ENCODE peak calls at places on chromosomes 2 and 18, in ten cellular contexts. One of them, this sample, is unnamed.

GRCh38 chr2:179336782-179337534 is 72.3 kb upstream of the SESTD1 start:
- DNase-seq in AG04449: no peak
- DNase-seq in CD8-positive, alpha-beta memory T cell: no peak
- DNase-seq in activated CD4-positive, alpha-beta T cell treated with anti-CD3 and anti-CD28 coated beads for 4 hours: no peak
- DNase-seq in GM10248: no peak
- DNase-seq in GM23338: no peak
- DNase-seq in effector CD8-positive, alpha-beta T cell: no peak
- DNase-seq in epithelial cell of esophagus: no peak
- DNase-seq in B cell: no peak
- DNase-seq in dorsolateral prefrontal cortex: no peak
- DNase-seq in this sample: no peak

GRCh38 chr18:71850602-71851001 is 693.5 kb downstream of the CBLN2 start:
- DNase-seq in epithelial cell of esophagus: no peak
- DNase-seq in AG04449: no peak
- DNase-seq in GM10248: no peak
- DNase-seq in activated CD4-positive, alpha-beta T cell treated with anti-CD3 and anti-CD28 coated beads for 4 hours: no peak
- DNase-seq in effector CD8-positive, alpha-beta T cell: no peak
- DNase-seq in CD8-positive, alpha-beta memory T cell: no peak
- DNase-seq in dorsolateral prefrontal cortex: no peak
- DNase-seq in B cell: no peak
- DNase-seq in GM23338: no peak
- DNase-seq in this sample: no peak

GRCh38 chr2:88880441-88880953 is 189.0 kb downstream of the RPIA start:
- DNase-seq in GM10248: no peak
- DNase-seq in effector CD8-positive, alpha-beta T cell: no peak
- DNase-seq in GM23338: peak
- DNase-seq in B cell: peak
- DNase-seq in CD8-positive, alpha-beta memory T cell: no peak
- DNase-seq in activated CD4-positive, alpha-beta T cell treated with anti-CD3 and anti-CD28 coated beads for 4 hours: no peak
- DNase-seq in epithelial cell of esophagus: peak
- DNase-seq in AG04449: no peak
- DNase-seq in dorsolateral prefrontal cortex: peak
- DNase-seq in this sample: no peak

GRCh38 chr18:50947899-50948298 is 19.9 kb upstream of the ELAC1 start:
- DNase-seq in CD8-positive, alpha-beta memory T cell: no peak
- DNase-seq in activated CD4-positive, alpha-beta T cell treated with anti-CD3 and anti-CD28 coated beads for 4 hours: no peak
- DNase-seq in AG04449: no peak
- DNase-seq in GM10248: no peak
- DNase-seq in effector CD8-positive, alpha-beta T cell: no peak
- DNase-seq in B cell: no peak
- DNase-seq in epithelial cell of esophagus: peak
- DNase-seq in dorsolateral prefrontal cortex: no peak
- DNase-seq in GM23338: no peak
- DNase-seq in this sample: no peak

GRCh38 chr2:104572856-104573255 is 281.1 kb upstream of the POU3F3 start:
- DNase-seq in GM23338: no peak
- DNase-seq in B cell: no peak
- DNase-seq in activated CD4-positive, alpha-beta T cell treated with anti-CD3 and anti-CD28 coated beads for 4 hours: no peak
- DNase-seq in AG04449: no peak
- DNase-seq in epithelial cell of esophagus: no peak
- DNase-seq in effector CD8-positive, alpha-beta T cell: no peak
- DNase-seq in CD8-positive, alpha-beta memory T cell: no peak
- DNase-seq in dorsolateral prefrontal cortex: no peak
- DNase-seq in GM10248: no peak
- DNase-seq in this sample: no peak

GRCh38 chr2:182942756-182943155 is 76.3 kb upstream of the FRZB start:
- DNase-seq in effector CD8-positive, alpha-beta T cell: no peak
- DNase-seq in B cell: no peak
- DNase-seq in activated CD4-positive, alpha-beta T cell treated with anti-CD3 and anti-CD28 coated beads for 4 hours: no peak
- DNase-seq in CD8-positive, alpha-beta memory T cell: no peak
- DNase-seq in GM10248: no peak
- DNase-seq in GM23338: no peak
- DNase-seq in epithelial cell of esophagus: no peak
- DNase-seq in AG04449: no peak
- DNase-seq in dorsolateral prefrontal cortex: no peak
- DNase-seq in this sample: no peak

GRCh38 chr2:109481599-109481998 is 132.2 kb downstream of the SEPTIN10 start:
- DNase-seq in GM23338: no peak
- DNase-seq in effector CD8-positive, alpha-beta T cell: no peak
- DNase-seq in dorsolateral prefrontal cortex: no peak
- DNase-seq in GM10248: no peak
- DNase-seq in activated CD4-positive, alpha-beta T cell treated with anti-CD3 and anti-CD28 coated beads for 4 hours: no peak
- DNase-seq in CD8-positive, alpha-beta memory T cell: no peak
- DNase-seq in B cell: no peak
- DNase-seq in epithelial cell of esophagus: no peak
- DNase-seq in AG04449: no peak
- DNase-seq in this sample: no peak

GRCh38 chr18:26455639-26456038 is 92.7 kb downstream of the KCTD1 start:
- DNase-seq in CD8-positive, alpha-beta memory T cell: no peak
- DNase-seq in B cell: no peak
- DNase-seq in GM10248: no peak
- DNase-seq in AG04449: no peak
- DNase-seq in activated CD4-positive, alpha-beta T cell treated with anti-CD3 and anti-CD28 coated beads for 4 hours: no peak
- DNase-seq in dorsolateral prefrontal cortex: no peak
- DNase-seq in GM23338: no peak
- DNase-seq in effector CD8-positive, alpha-beta T cell: no peak
- DNase-seq in epithelial cell of esophagus: no peak
- DNase-seq in this sample: no peak

GRCh38 chr2:189124175-189124574 is 55.4 kb downstream of the COL5A2 start:
- DNase-seq in B cell: no peak
- DNase-seq in epithelial cell of esophagus: no peak
- DNase-seq in GM10248: no peak
- DNase-seq in effector CD8-positive, alpha-beta T cell: no peak
- DNase-seq in activated CD4-positive, alpha-beta T cell treated with anti-CD3 and anti-CD28 coated beads for 4 hours: no peak
- DNase-seq in GM23338: no peak
- DNase-seq in CD8-positive, alpha-beta memory T cell: no peak
- DNase-seq in dorsolateral prefrontal cortex: no peak
- DNase-seq in AG04449: no peak
- DNase-seq in this sample: no peak

This sample was measured in DMS79.